ENCODE peak calls at places on chromosomes 3 and 15, in six cellular contexts. W, B, V, C, H and A are unnamed samples.

GRCh38 chr15:69557340-69558137 is 104.9 kb downstream of the RPLP1 start:
- DNase-seq in C (peak), B (no peak), V (no peak), H (no peak), W (peak), A (peak)

GRCh38 chr3:127964053-127964452 is 49.0 kb downstream of the KBTBD12 start:
- DNase-seq in W (no peak), B (no peak), V (no peak), H (no peak), C (no peak), A (no peak)

GRCh38 chr3:69080233-69080644 is at the start of gene UBA3:
- DNase-seq in H (peak), W (peak), C (peak), V (peak), B (peak), A (peak)

GRCh38 chr3:53577486-53577885 is 83.1 kb downstream of the CACNA1D start:
- DNase-seq in B (no peak), V (no peak), H (no peak), W (no peak), C (no peak), A (no peak)

GRCh38 chr3:49421890-49422378 is 339 bp downstream of the AMT start:
- DNase-seq in W (no peak), B (no peak), C (no peak), V (no peak), H (no peak), A (no peak)

GRCh38 chr15:70466895-70467529 is 296.3 kb downstream of the UACA start:
- DNase-seq in B (peak), W (peak), H (peak), C (peak), V (peak), A (no peak)

GRCh38 chr3:111809196-111809595 is 49.9 kb upstream of the PHLDB2 start:
- DNase-seq in V (no peak), C (no peak), W (no peak), H (no peak), B (no peak), A (no peak)

GRCh38 chr15:63551400-63551799 is 45.8 kb upstream of the FBXL22 start:
- DNase-seq in W (no peak), H (no peak), V (no peak), B (no peak), C (peak), A (no peak)

GRCh38 chr15:38547255-38547997 is 17.2 kb downstream of the RASGRP1 start:
- DNase-seq in W (no peak), C (no peak), H (no peak), B (no peak), V (no peak), A (no peak)